ENCODE peak calls at places on chromosomes 1 and 21, in six cellular contexts. W, V, G, P, D and T are unnamed samples.

GRCh38 chr1:180950321-180950720 is 37.6 kb downstream of the KIAA1614 start:
- DNase-seq in V (no peak), W (no peak), G (no peak), P (no peak), D (no peak), T (no peak)

GRCh38 chr21:39048064-39048463 is 135.2 kb downstream of the PSMG1 start:
- DNase-seq in V (peak; percentile 99), W (no peak), P (no peak), D (no peak), G (no peak), T (peak; percentile 79)

GRCh38 chr1:84073266-84073665 is 70.8 kb upstream of the PRKACB start:
- DNase-seq in G (no peak), P (no peak), W (no peak), V (peak; percentile 41), D (no peak), T (peak; percentile 53)

GRCh38 chr1:181135462-181135781 is 46.9 kb downstream of the IER5 start:
- DNase-seq in G (no peak), D (no peak), W (no peak), P (no peak), V (peak; percentile 59), T (peak; percentile 68)

GRCh38 chr21:45768741-45769049 is 125.2 kb downstream of the PCBP3 start:
- DNase-seq in D (no peak), V (peak; percentile 10), W (no peak), G (no peak), P (no peak), T (no peak)

GRCh38 chr1:92855236-92855635 is 23.4 kb downstream of the RPL5 start:
- DNase-seq in D (no peak), V (no peak), G (no peak), P (no peak), W (no peak), T (no peak)

GRCh38 chr1:226086776-226087175 is 24.3 kb downstream of the H3-3A start:
- DNase-seq in G (no peak), W (no peak), P (no peak), D (no peak), V (no peak), T (no peak)

GRCh38 chr1:228282329-228283042 is 74.6 kb downstream of the OBSCN start:
- DNase-seq in P (no peak), D (no peak), V (peak; percentile 18), W (no peak), G (no peak), T (peak; percentile 31)

GRCh38 chr21:32143222-32143939 is 135.5 kb downstream of the MIS18A start:
- DNase-seq in V (no peak), D (peak; percentile 14), G (peak; percentile 37), P (no peak), W (peak; percentile 16), T (no peak)

GRCh38 chr1:206001476-206001888 is 1.7 kb downstream of the RAB7B start:
- DNase-seq in G (peak; percentile 32), W (peak; percentile 23), P (no peak), D (peak; percentile 70), V (peak; percentile 78), T (peak; percentile 99)

GRCh38 chr1:11342677-11343076 is 69.7 kb downstream of the UBIAD1 start:
- DNase-seq in G (no peak), P (no peak), D (no peak), V (peak; percentile 46), W (no peak), T (no peak)

GRCh38 chr1:109793486-109794318 is 30.0 kb upstream of the EPS8L3 start:
- DNase-seq in D (peak; percentile 56), G (no peak), W (no peak), P (no peak), V (peak; percentile 97), T (peak; percentile 78)

GRCh38 chr1:119108993-119109392 is 31.5 kb downstream of the WARS2 start:
- DNase-seq in G (no peak), P (no peak), V (no peak), W (no peak), D (no peak), T (no peak)

GRCh38 chr1:246117066-246117791 is 389.9 kb downstream of the SMYD3 start:
- DNase-seq in D (peak; percentile 20), W (peak; percentile 12), G (no peak), P (no peak), V (peak; percentile 65), T (peak; percentile 46)

GRCh38 chr1:171901245-171901644 is 59.9 kb downstream of the DNM3 start:
- DNase-seq in W (no peak), G (no peak), D (no peak), V (peak; percentile 11), P (no peak), T (peak; percentile 24)

GRCh38 chr1:100543640-100544039 is 5.7 kb downstream of the GPR88 start:
- DNase-seq in G (no peak), V (peak; percentile 70), P (no peak), D (no peak), W (no peak), T (peak; percentile 35)

GRCh38 chr1:16975211-16975610 is 5.2 kb downstream of the MFAP2 start:
- DNase-seq in D (no peak), P (no peak), W (no peak), V (no peak), G (no peak), T (no peak)

GRCh38 chr1:9691108-9691445 is 39.5 kb downstream of the PIK3CD start:
- DNase-seq in P (no peak), D (no peak), V (no peak), G (no peak), W (no peak), T (peak; percentile 91)

GRCh38 chr1:57329001-57329400 is 94.9 kb downstream of the DAB1 start:
- DNase-seq in V (no peak), W (no peak), P (no peak), G (no peak), D (no peak), T (no peak)

GRCh38 chr1:234987415-234988159 is 141.1 kb downstream of the TOMM20 start:
- DNase-seq in D (no peak), P (no peak), G (no peak), W (peak; percentile 85), V (peak; percentile 98), T (peak; percentile 77)

GRCh38 chr1:5770981-5771765 is 221.1 kb downstream of the NPHP4 start:
- DNase-seq in D (no peak), P (no peak), W (no peak), G (no peak), V (peak; percentile 91), T (no peak)

GRCh38 chr1:87333692-87334347 is 5.1 kb downstream of the LMO4 start:
- DNase-seq in P (no peak), G (no peak), D (no peak), W (no peak), V (no peak), T (no peak)

GRCh38 chr1:112011231-112011630 is 21.8 kb upstream of the KCND3 start:
- DNase-seq in P (no peak), G (no peak), W (no peak), D (no peak), V (no peak), T (peak; percentile 56)

GRCh38 chr1:116754203-116754977 is at the start of gene CD2:
- DNase-seq in D (no peak), P (no peak), V (no peak), G (no peak), W (peak; percentile 9), T (no peak)